ENCODE peak calls at places on chromosomes 7 and 10, in four cellular contexts. E is HCT116, P is K562, Z is HepG2. F is an unnamed sample.

GRCh38 chr10:20634841-20635240 is 262.3 kb downstream of the NEBL start:
- DNase-seq in E (no peak), P (no peak), Z (no peak), F (no peak)

GRCh38 chr7:21314954-21315353 is 112.9 kb upstream of the SP4 start:
- DNase-seq in E (no peak), P (no peak), Z (no peak), F (no peak)

GRCh38 chr10:87659571-87660483 is at the start of gene PAPSS2:
- DNase-seq in E (no peak), P (no peak), Z (no peak), F (no peak)

GRCh38 chr10:98131615-98132014 is 2.8 kb upstream of the R3HCC1L start:
- DNase-seq in E (no peak), P (no peak), Z (no peak), F (no peak)

GRCh38 chr7:43199333-43199732 is 86.9 kb downstream of the HECW1 start:
- DNase-seq in E (no peak), P (no peak), Z (no peak), F (no peak)

GRCh38 chr10:35564276-35564982 is 40.7 kb upstream of the GJD4 start:
- DNase-seq in E (no peak), P (no peak), Z (no peak), F (no peak)

GRCh38 chr10:91162050-91162494 is 58.4 kb upstream of the PCGF5 start:
- DNase-seq in E (no peak), P (peak; percentile 24), Z (peak; percentile 6), F (no peak)

GRCh38 chr7:81937091-81937490 is 167.2 kb upstream of the HGF start:
- DNase-seq in E (no peak), P (no peak), Z (no peak), F (no peak)

GRCh38 chr7:34143397-34143796 is 238.1 kb downstream of the BMPER start:
- DNase-seq in E (no peak), P (no peak), Z (no peak), F (no peak)

GRCh38 chr10:104345941-104346340 is 7.7 kb upstream of the ITPRIP start:
- DNase-seq in E (no peak), P (no peak), Z (no peak), F (no peak)

GRCh38 chr7:124246262-124246863 is 213.5 kb upstream of the TMEM229A start:
- DNase-seq in E (no peak), P (no peak), Z (peak; percentile 44), F (no peak)

GRCh38 chr10:131946321-131946751 is 35.4 kb downstream of the BNIP3 start:
- DNase-seq in E (no peak), P (no peak), Z (no peak), F (peak; percentile 62)

GRCh38 chr10:19017491-19017890 is 31.1 kb upstream of the MALRD1 start:
- DNase-seq in E (no peak), P (no peak), Z (no peak), F (no peak)

GRCh38 chr10:86645111-86645445 is 9.3 kb upstream of the OPN4 start:
- DNase-seq in E (no peak), P (no peak), Z (no peak), F (no peak)

GRCh38 chr10:48343871-48344598 is 37.6 kb downstream of the MAPK8 start:
- DNase-seq in E (no peak), P (no peak), Z (no peak), F (no peak)

GRCh38 chr10:6195891-6196290 is 6.8 kb upstream of the PFKFB3 start:
- DNase-seq in E (no peak), P (no peak), Z (no peak), F (no peak)

GRCh38 chr7:39754326-39755120 is 131.2 kb downstream of the RALA start:
- DNase-seq in E (no peak), P (no peak), Z (no peak), F (no peak)

GRCh38 chr7:29239638-29240037 is 45.1 kb downstream of the CHN2 start:
- DNase-seq in E (no peak), P (peak; percentile 50), Z (no peak), F (no peak)

GRCh38 chr7:76303057-76303828 is 770 bp downstream of the HSPB1 start:
- DNase-seq in E (peak; percentile 69), P (peak; percentile 93), Z (peak; percentile 86), F (no peak)

GRCh38 chr7:127792528-127793342 is 140.7 kb downstream of the SND1 start:
- DNase-seq in E (no peak), P (peak; percentile 64), Z (peak; percentile 23), F (peak; percentile 33)

GRCh38 chr10:89615824-89616223 is 29.2 kb downstream of the PANK1 start:
- DNase-seq in E (no peak), P (no peak), Z (peak; percentile 23), F (no peak)

GRCh38 chr7:34825221-34825620 is 167.2 kb downstream of the NPSR1 start:
- DNase-seq in E (no peak), P (no peak), Z (no peak), F (no peak)

GRCh38 chr7:81180573-81180972 is 261.7 kb upstream of the SEMA3C start:
- DNase-seq in E (no peak), P (no peak), Z (no peak), F (no peak)

DNA sequence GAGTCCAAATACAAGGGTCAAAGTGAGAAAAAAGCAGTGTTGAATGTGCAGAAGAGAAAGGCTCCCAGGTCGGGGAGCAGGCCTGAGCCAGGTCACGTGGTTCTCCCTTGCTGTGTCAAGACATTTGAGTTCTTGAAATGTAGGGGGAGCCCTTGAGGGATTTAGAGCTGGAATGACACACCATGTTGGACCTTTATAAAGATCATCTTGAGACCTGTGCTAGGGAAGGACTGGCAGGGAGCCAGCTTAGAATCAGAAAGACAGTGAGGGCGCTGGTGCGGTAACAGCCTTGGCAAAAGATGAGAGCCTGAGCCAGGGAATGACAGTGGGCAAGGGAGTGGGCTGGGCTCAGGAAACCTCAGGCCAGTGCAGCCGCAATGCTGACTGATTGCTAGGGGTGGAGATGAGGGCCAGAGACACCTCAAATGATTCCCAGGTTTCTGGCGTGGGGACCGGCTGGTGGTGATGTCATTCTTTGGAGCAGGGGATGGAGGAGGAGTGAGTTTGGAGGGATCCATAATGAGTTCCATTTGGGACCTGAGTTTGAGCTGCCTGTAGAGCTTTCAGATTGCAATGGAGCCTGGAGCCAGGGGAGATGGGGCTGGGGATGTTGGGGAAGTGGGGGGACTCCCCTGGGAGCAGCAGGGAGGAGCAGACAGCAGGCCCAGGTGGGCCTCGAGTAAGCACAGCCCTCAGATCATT is 120.2 kb downstream of the PTPN20 start:
- DNase-seq in E (peak; percentile 23), P (peak; percentile 79), Z (no peak), F (no peak)
- TF ChIP-seq TCF7L2 in E (no peak), P (no peak), Z (no peak), F (no peak)

GRCh38 chr10:7434332-7434731 is 23.5 kb upstream of the SFMBT2 start:
- DNase-seq in E (no peak), P (no peak), Z (no peak), F (no peak)

GRCh38 chr10:7436490-7437100 is 25.8 kb upstream of the SFMBT2 start:
- DNase-seq in E (no peak), P (no peak), Z (no peak), F (no peak)

GRCh38 chr10:7432884-7433726 is 22.3 kb upstream of the SFMBT2 start:
- DNase-seq in E (no peak), P (no peak), Z (no peak), F (no peak)

GRCh38 chr10:7435674-7436073 is 24.8 kb upstream of the SFMBT2 start:
- DNase-seq in E (no peak), P (no peak), Z (no peak), F (no peak)

GRCh38 chr10:7433861-7434260 is 23.0 kb upstream of the SFMBT2 start:
- DNase-seq in E (no peak), P (no peak), Z (no peak), F (no peak)
- TF ChIP-seq POLR2AphosphoS5 in E (no peak), P (no peak), Z (no peak), F (no peak)

DNA sequence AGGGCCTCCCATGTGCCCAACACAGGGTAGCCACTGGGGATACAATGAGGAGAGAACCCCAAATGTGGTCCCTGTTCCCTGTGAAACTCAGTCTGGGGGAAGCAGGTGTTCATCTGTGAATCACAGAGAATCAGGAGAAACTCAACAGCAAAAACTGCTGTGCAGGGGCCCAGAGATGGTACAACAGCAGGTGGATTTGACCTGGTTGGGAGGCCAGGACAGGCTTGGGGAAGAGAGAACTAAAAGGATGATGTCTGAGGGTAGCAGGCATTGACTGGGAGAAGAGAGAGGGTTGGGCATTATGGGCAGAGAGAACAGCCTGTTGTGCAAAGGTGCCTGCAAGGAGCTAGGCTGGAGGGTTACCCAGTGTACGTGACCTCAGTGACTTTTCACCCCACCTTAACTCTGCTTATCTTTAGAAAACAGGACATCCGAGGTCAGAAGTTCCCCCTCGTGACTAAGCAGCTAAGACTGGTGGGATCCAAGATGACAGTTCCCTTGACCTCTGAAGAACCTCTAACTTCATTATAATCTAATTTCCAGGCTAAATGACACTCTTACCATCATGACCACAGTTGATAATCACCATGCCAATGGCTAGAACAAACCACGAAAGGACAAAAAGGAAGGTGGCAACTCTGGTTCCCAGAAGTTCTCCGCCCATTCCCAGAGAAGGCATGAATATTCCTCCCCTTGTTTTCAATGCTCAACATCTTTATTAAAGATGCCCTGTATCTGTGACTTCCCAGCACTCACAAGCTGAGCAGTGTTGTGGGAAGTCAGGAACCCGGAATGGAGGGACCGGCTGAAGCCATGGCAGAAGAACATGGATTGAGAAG is 5.1 kb upstream of the ADAMTS14 start:
- DNase-seq in E (no peak), P (peak; percentile 92), Z (no peak), F (no peak)
- TF ChIP-seq TCF7L2 in E (no peak), P (no peak), Z (no peak), F (no peak)

DNA sequence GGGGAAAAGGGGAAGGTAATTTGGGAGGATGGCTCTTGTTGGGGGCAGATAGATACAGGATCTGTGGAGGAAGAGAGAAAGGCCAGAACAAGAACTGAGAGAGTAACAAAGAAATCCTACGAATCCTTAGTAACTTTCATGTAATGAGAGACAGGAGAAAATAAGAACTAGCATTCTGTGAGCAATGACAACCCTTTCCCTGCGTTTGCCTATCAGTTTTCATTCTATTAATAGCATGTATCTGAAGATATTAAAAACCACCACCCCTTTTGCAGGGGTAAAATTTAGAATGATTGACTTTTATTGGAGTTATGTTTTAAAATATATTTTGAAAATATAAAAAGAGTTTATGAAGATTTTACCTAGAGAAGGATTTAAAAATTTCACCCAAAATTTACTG is 132.8 kb downstream of the ZEB1 start:
- DNase-seq in E (no peak), P (no peak), Z (no peak), F (no peak)
- TF ChIP-seq POLR2AphosphoS5 in E (no peak), P (no peak), Z (no peak), F (no peak)

GRCh38 chr10:116099031-116099430 is 174.0 kb downstream of the GFRA1 start:
- DNase-seq in E (no peak), P (no peak), Z (no peak), F (no peak)
- TF ChIP-seq TCF7L2 in E (no peak), P (no peak), Z (no peak), F (no peak)